ENCODE peak calls at places on chromosomes 16 and 17, in eight cellular contexts. O is stomach, Y is Panc1, N is MM.1S, X is glutamatergic neuron, K is neural crest cell, H is uterus, L is K562. J is an unnamed sample.

GRCh38 chr16:16140537-16140936 is 82.8 kb downstream of the ABCC6 start:
- DNase-seq in Y (no peak), L (no peak), H (no peak), X (no peak), N (no peak), K (no peak), O (no peak), J (no peak)

GRCh38 chr17:19706791-19707727 is 9.3 kb downstream of the SLC47A2 start:
- DNase-seq in H (no peak), Y (no peak), L (peak; percentile 1), N (no peak), K (no peak), O (no peak), X (no peak), J (no peak)

GRCh38 chr16:17330019-17330570 is 140.7 kb downstream of the XYLT1 start:
- DNase-seq in N (no peak), O (no peak), L (no peak), Y (no peak), K (no peak), H (no peak), X (no peak), J (no peak)

GRCh38 chr17:42809250-42809649 is 10.6 kb downstream of the CNTD1 start:
- DNase-seq in X (no peak), K (no peak), Y (no peak), N (no peak), O (no peak), H (peak; percentile 37), L (no peak), J (no peak)

GRCh38 chr17:82353484-82353883 is 5.6 kb upstream of the TEX19 start:
- DNase-seq in Y (no peak), N (no peak), X (no peak), H (no peak), K (no peak), L (no peak), O (no peak), J (no peak)

GRCh38 chr16:67719778-67720144 is 645 bp upstream of the GFOD2 start:
- DNase-seq in X (no peak), Y (no peak), K (peak; percentile 9), O (no peak), H (no peak), N (peak; percentile 29), L (peak; percentile 48), J (no peak)

GRCh38 chr16:68031951-68032350 is 8.9 kb downstream of the DUS2 start:
- DNase-seq in O (no peak), Y (no peak), K (no peak), N (no peak), X (no peak), L (no peak), H (no peak), J (no peak)

GRCh38 chr16:56551796-56552738 is 12.8 kb upstream of the MT4 start:
- DNase-seq in K (no peak), N (peak; percentile 62), O (peak; percentile 59), Y (no peak), X (no peak), H (no peak), L (no peak), J (no peak)

GRCh38 chr16:24253192-24253591 is 2.9 kb upstream of the CACNG3 start:
- DNase-seq in X (peak; percentile 39), K (peak; percentile 25), N (peak; percentile 39), Y (peak; percentile 59), H (no peak), O (no peak), L (peak; percentile 73), J (no peak)

GRCh38 chr17:57687642-57688041 is 57.5 kb downstream of the CCDC182 start:
- DNase-seq in Y (no peak), X (no peak), N (no peak), K (no peak), L (no peak), O (no peak), H (no peak), J (no peak)

GRCh38 chr16:68429081-68429740 is 19.1 kb downstream of the SMPD3 start:
- DNase-seq in O (no peak), H (no peak), L (no peak), N (no peak), X (no peak), Y (no peak), K (no peak), J (no peak)

GRCh38 chr17:11997972-11998233 is 628 bp upstream of the ZNF18 start:
- DNase-seq in N (no peak), H (no peak), K (no peak), L (no peak), O (no peak), X (no peak), Y (no peak), J (no peak)

GRCh38 chr16:54327609-54328008 is 41.0 kb upstream of the IRX3 start:
- DNase-seq in N (no peak), O (no peak), L (no peak), H (no peak), K (no peak), Y (no peak), X (no peak), J (no peak)

GRCh38 chr16:9102379-9102778 is 10.9 kb downstream of the HAPSTR1 start:
- DNase-seq in Y (no peak), N (no peak), O (no peak), L (no peak), H (no peak), X (no peak), K (no peak), J (no peak)

GRCh38 chr17:66664336-66664735 is 170.6 kb upstream of the CACNG5 start:
- DNase-seq in H (no peak), N (no peak), X (no peak), Y (no peak), O (no peak), L (no peak), K (no peak), J (no peak)

GRCh38 chr16:57159447-57159846 is 26.4 kb downstream of the PSME3IP1 start:
- DNase-seq in H (no peak), Y (no peak), X (no peak), N (no peak), L (no peak), O (no peak), K (no peak), J (no peak)

GRCh38 chr16:48580925-48581500 is 29.0 kb downstream of the N4BP1 start:
- DNase-seq in Y (no peak), L (no peak), X (no peak), O (no peak), N (no peak), K (no peak), H (no peak), J (no peak)

GRCh38 chr17:2595200-2595599 is 1.7 kb downstream of the PAFAH1B1 start:
- DNase-seq in X (no peak), O (no peak), N (no peak), Y (no peak), K (no peak), L (no peak), H (no peak), J (no peak)

GRCh38 chr17:74107107-74107506 is 96.4 kb upstream of the RPL38 start:
- DNase-seq in H (no peak), N (no peak), L (no peak), K (no peak), O (no peak), Y (no peak), X (no peak), J (no peak)

GRCh38 chr16:83403751-83404150 is 404.0 kb upstream of the HSBP1 start:
- DNase-seq in Y (no peak), O (no peak), X (no peak), L (no peak), K (no peak), N (no peak), H (no peak), J (no peak)

DNA sequence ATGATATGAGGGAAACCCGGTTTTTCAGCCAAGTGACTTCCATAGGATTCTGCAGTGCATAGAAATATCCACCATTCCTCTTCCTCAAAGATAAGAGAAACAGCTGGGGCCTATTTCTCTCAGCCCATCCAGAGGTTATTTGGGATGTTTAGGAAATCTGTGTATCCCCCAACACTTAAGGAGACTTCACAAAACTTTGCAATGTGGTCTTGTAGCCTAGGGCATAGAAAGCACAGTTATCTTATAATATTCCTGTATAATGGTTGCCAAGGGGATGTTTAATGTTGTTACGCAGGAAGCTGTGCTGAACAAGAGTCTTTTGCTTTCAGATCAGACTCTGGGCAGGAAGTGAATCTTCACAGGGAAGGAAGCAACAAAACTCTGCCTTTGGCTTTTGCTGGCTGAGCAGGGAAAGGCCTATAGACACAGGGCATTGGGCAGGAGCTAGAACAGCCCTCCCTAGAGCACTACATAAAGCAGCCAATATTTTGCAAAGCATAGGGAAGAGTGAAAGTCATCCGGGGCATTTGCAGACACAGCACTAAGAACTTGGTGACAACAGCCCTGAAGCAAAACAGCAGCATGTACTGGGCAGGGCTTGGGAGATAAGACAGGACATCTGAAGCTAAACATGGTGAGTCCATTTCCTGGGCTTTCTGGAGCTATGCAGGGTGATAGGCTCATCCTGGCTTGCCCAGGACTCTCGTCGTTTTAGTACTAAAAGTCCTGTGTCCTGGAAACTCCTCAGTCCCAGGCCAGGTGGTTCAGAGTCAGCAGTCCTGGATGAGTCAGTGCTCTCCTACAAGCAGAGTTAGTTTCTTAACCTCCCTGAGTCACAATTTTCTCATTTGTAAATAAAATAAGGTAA is 18.7 kb upstream of the BEAN1 start:
- DNase-seq in X (no peak), O (no peak), N (peak; percentile 72), Y (peak; percentile 58), H (no peak), L (no peak), K (no peak), J (no peak)
- TF ChIP-seq CTCF in X (no peak), O (no peak), N (no peak), Y (no peak), H (no peak), L (no peak), K (no peak), J (no peak)

GRCh38 chr17:79214940-79215604 is 140.4 kb downstream of the ENGASE start:
- DNase-seq in O (no peak), Y (no peak), L (no peak), H (no peak), X (no peak), K (no peak), N (no peak), J (no peak)
- TF ChIP-seq CTCF in O (no peak), Y (no peak), L (no peak), H (no peak), X (no peak), K (no peak), N (no peak), J (no peak)

GRCh38 chr17:16537130-16537458 is 31.9 kb downstream of the ZNF287 start:
- DNase-seq in O (no peak), H (no peak), X (no peak), Y (no peak), N (no peak), L (no peak), K (no peak), J (no peak)
- TF ChIP-seq CTCF in O (no peak), H (no peak), X (peak; percentile 2), Y (peak; percentile 64), N (no peak), L (no peak), K (peak; percentile 30), J (no peak)

DNA sequence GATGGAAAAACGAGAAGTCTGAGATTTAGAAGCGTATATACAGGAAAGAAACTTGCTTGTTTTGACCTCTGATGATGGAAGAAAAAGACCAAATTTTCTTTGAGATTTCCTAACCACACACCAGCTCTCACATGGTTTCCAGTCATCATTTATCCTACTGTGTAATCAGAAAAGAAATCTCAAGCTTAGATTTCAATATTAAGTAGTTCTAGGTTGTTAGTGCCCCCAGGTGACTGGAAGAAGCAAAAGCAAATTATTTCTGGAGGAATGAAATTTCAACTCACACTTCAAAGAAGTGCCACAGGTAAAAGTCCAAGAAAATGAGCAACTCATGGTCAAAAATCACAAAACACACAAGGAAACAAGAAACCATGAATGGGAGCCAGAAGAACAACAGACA is 51.8 kb upstream of the KDM6B start:
- DNase-seq in K (no peak), Y (no peak), O (no peak), N (no peak), L (no peak), H (no peak), X (no peak), J (no peak)
- TF ChIP-seq CTCF in K (no peak), Y (no peak), O (no peak), N (peak; percentile 13), L (no peak), H (no peak), X (no peak), J (no peak)